ENCODE peak calls at places on chromosomes 3 and 15, in eight cellular contexts. I is breast epithelium, F is suprapubic skin, A is GM12878, V is stomach, C is sigmoid colon, D is transverse colon, G is GM12891. N is an unnamed sample.

GRCh38 chr3:127442551-127442950 is 148.0 kb downstream of the TPRA1 start:
- DNase-seq in I (peak), C (peak), V (peak), A (no peak), G (no peak), F (peak), D (no peak), N (no peak)

GRCh38 chr3:135456182-135456790 is 509.2 kb upstream of the PPP2R3A start:
- DNase-seq in V (no peak), F (no peak), I (no peak), A (no peak), C (no peak), G (no peak), D (no peak), N (no peak)

GRCh38 chr3:170356596-170357175 is 829 bp upstream of the SKIL start:
- DNase-seq in C (peak), I (peak), A (no peak), G (peak), D (peak), V (peak), F (peak), N (peak)

GRCh38 chr3:133592843-133593242 is 19.4 kb downstream of the CDV3 start:
- DNase-seq in A (no peak), C (no peak), D (peak), F (no peak), I (no peak), G (no peak), V (no peak), N (no peak)

GRCh38 chr15:51907136-51907862 is 64.3 kb downstream of the LEO1 start:
- DNase-seq in F (no peak), I (no peak), C (no peak), A (no peak), V (peak), G (no peak), D (peak), N (no peak)

GRCh38 chr15:32802296-32802936 is 84.6 kb downstream of the GREM1 start:
- DNase-seq in A (no peak), F (no peak), G (no peak), C (no peak), I (no peak), D (no peak), V (no peak), N (no peak)

GRCh38 chr3:133899309-133899708 is 3.6 kb upstream of the RAB6B start:
- DNase-seq in G (no peak), V (no peak), C (no peak), A (no peak), F (no peak), D (no peak), I (no peak), N (no peak)

GRCh38 chr3:118578559-118578958 is 456.1 kb downstream of the IGSF11 start:
- DNase-seq in V (no peak), G (no peak), D (no peak), F (no peak), I (no peak), A (no peak), C (no peak), N (no peak)

GRCh38 chr3:15875016-15875689 is 77.4 kb upstream of the ANKRD28 start:
- DNase-seq in A (no peak), G (no peak), V (no peak), F (no peak), C (no peak), I (no peak), D (no peak), N (no peak)

GRCh38 chr15:90362936-90363212 is 10.8 kb downstream of the ZNF774 start:
- DNase-seq in F (no peak), D (no peak), G (no peak), V (no peak), I (no peak), C (peak), A (no peak), N (no peak)

GRCh38 chr15:81235781-81236507 is 39.3 kb downstream of the IL16 start:
- DNase-seq in D (no peak), F (no peak), A (no peak), G (no peak), V (no peak), I (no peak), C (no peak), N (no peak)

GRCh38 chr15:52870015-52870414 is 79.9 kb upstream of the ONECUT1 start:
- DNase-seq in D (no peak), F (no peak), I (no peak), G (no peak), A (no peak), C (no peak), V (no peak), N (no peak)

GRCh38 chr3:186953011-186953487 is 22.7 kb downstream of the ST6GAL1 start:
- DNase-seq in C (no peak), D (no peak), F (no peak), G (no peak), V (no peak), A (no peak), I (no peak), N (no peak)

GRCh38 chr3:124650798-124651197 is 79.5 kb upstream of the UMPS start:
- DNase-seq in A (peak), D (no peak), I (no peak), C (no peak), F (no peak), G (no peak), V (no peak), N (peak)

GRCh38 chr3:124149774-124150173 is 157.8 kb upstream of the ROPN1 start:
- DNase-seq in I (no peak), V (no peak), G (no peak), C (no peak), D (no peak), A (no peak), F (no peak), N (no peak)

GRCh38 chr3:5087209-5087608 is 34.9 kb upstream of the ARL8B start:
- DNase-seq in G (no peak), C (peak), I (no peak), V (no peak), D (no peak), A (no peak), F (peak), N (no peak)

GRCh38 chr15:44536298-44536961 is 517 bp upstream of the EIF3J start:
- DNase-seq in F (peak), D (peak), A (no peak), I (peak), V (peak), C (no peak), G (no peak), N (no peak)

GRCh38 chr15:101131489-101132389 is 120.1 kb downstream of the CHSY1 start:
- DNase-seq in V (no peak), I (no peak), D (no peak), G (no peak), F (no peak), A (no peak), C (no peak), N (no peak)

GRCh38 chr3:123333401-123333800 is 115.5 kb downstream of the ADCY5 start:
- DNase-seq in V (no peak), C (peak), F (no peak), G (no peak), A (no peak), D (no peak), I (no peak), N (no peak)

GRCh38 chr15:91127236-91127914 is 27.3 kb downstream of the SV2B start:
- DNase-seq in D (no peak), G (no peak), C (no peak), I (no peak), V (no peak), A (no peak), F (no peak), N (no peak)

GRCh38 chr3:147365196-147366115 is 40.9 kb downstream of the ZIC4 start:
- DNase-seq in F (no peak), V (no peak), G (no peak), I (no peak), A (no peak), D (no peak), C (no peak), N (no peak)

GRCh38 chr3:184472723-184473419 is 88.7 kb upstream of the EPHB3 start:
- DNase-seq in A (no peak), G (no peak), F (no peak), C (peak), I (no peak), D (peak), V (no peak), N (no peak)

GRCh38 chr15:58933311-58934113 is at the start of gene SLTM:
- DNase-seq in I (peak), C (peak), G (peak), F (peak), D (peak), A (peak), V (peak), N (peak)

GRCh38 chr15:71758716-71759115 is 51.6 kb upstream of the NR2E3 start:
- DNase-seq in C (no peak), F (no peak), V (no peak), D (no peak), A (no peak), I (no peak), G (no peak), N (no peak)

GRCh38 chr3:101675709-101676218 is 1.2 kb downstream of the ZBTB11 start:
- DNase-seq in V (no peak), A (no peak), G (no peak), I (no peak), C (no peak), F (no peak), D (peak), N (no peak)

GRCh38 chr15:77749236-77749997 is 116.7 kb upstream of the LINGO1 start:
- DNase-seq in A (no peak), C (no peak), D (no peak), V (no peak), I (no peak), F (no peak), G (no peak), N (no peak)

GRCh38 chr3:24981924-24982323 is 446.1 kb upstream of the RARB start:
- DNase-seq in F (no peak), C (no peak), A (no peak), I (no peak), G (no peak), D (no peak), V (no peak), N (no peak)

DNA sequence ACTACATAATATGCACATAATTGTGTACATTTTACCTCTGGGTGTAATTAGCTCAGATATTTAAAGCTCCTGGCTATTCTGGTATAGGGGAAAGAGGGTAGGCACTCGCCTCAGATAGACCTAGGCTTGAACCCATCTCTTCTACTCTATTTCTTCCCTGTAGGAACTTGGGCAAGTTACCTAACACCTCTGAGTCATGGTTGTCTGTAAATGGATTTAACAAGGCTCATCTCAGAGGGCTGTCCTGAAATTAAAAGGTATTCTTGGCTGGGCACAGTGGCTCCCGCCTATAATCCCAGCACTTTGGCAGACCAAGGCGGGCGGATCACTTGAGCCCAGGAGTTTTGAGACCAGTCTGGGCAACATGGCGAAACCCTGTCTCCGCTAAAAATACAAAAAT is 30.7 kb downstream of the NANOGP8 start:
- DNase-seq in V (no peak), I (no peak), D (no peak), A (no peak), G (no peak), F (no peak), C (no peak), N (no peak)
- TF ChIP-seq POLR2AphosphoS5 in V (no peak), I (no peak), D (no peak), A (no peak), G (no peak), F (no peak), C (no peak), N (no peak)

DNA sequence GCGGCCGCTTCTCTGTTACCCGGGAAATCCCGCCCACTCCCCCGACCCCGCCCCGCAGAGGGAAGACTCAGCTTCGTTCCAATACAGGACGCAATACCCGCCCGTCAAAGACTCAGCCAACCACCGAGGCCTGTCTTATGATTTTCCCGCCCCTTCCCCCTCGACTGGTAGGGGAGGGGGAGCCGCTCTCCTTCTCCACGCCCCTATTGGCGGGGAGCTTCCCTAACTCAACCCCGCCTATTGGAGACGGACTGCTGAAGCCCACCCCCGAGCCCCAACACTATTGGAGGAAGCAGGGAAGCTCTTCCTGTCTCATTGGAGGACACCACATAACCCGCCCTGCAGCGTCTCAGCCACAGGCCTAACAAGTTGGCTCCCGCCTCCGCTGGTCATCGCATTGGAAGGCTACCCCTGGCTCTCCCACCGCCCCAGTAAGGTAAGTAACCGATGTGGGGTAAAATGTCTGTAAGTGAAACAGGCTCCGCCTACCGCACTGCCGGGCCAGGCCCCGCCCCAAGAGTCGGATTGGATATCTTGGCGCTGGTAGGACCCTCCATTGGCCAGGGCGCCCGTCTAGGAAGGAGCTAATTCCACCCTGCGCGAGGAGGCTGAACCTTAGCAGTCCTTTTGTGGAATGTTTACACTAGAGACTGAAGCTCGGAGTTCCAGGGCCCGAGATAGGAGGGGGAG is at the start of gene SIN3A:
- DNase-seq in F (peak), V (peak), D (peak), G (peak), I (peak), A (peak), C (peak), N (peak)
- TF ChIP-seq POLR2A in F (no peak), V (no peak), D (no peak), G (no peak), I (peak), A (peak), C (no peak), N (peak)

GRCh38 chr3:10251006-10251405 is 2.7 kb downstream of the TATDN2 start:
- DNase-seq in G (no peak), V (no peak), A (no peak), F (no peak), D (no peak), I (no peak), C (no peak), N (no peak)

GRCh38 chr3:10247679-10248183 is 528 bp upstream of the TATDN2 start:
- DNase-seq in A (no peak), G (no peak), D (no peak), V (no peak), C (no peak), I (no peak), F (no peak), N (no peak)

GRCh38 chr3:10248184-10248983 is at the start of gene TATDN2:
- DNase-seq in F (peak), V (peak), C (peak), G (peak), A (peak), I (peak), D (peak), N (peak)

GRCh38 chr3:10249833-10250232 is 1.6 kb downstream of the TATDN2 start:
- DNase-seq in F (no peak), I (no peak), V (no peak), D (no peak), A (no peak), G (no peak), C (no peak), N (no peak)

GRCh38 chr3:10248984-10249748 is 907 bp downstream of the TATDN2 start:
- DNase-seq in V (no peak), G (peak), A (no peak), I (no peak), D (peak), F (no peak), C (peak), N (peak)
- TF ChIP-seq POLR2AphosphoS5 in V (no peak), G (peak), A (peak), I (no peak), D (no peak), F (no peak), C (peak), N (no peak)

GRCh38 chr3:195443391-195443989 is 670 bp upstream of the ACAP2 start:
- DNase-seq in C (no peak), A (no peak), F (no peak), V (no peak), I (no peak), G (no peak), D (no peak), N (no peak)

GRCh38 chr3:195442573-195443390 is at the start of gene ACAP2:
- DNase-seq in I (peak), G (peak), V (peak), F (peak), A (peak), D (peak), C (peak), N (peak)

GRCh38 chr3:195441476-195441970 is 1.3 kb downstream of the ACAP2 start:
- DNase-seq in F (no peak), D (peak), V (no peak), A (no peak), C (no peak), I (no peak), G (no peak), N (no peak)

GRCh38 chr3:195441051-195441450 is 1.8 kb downstream of the ACAP2 start:
- DNase-seq in F (no peak), I (no peak), D (no peak), V (no peak), G (no peak), C (no peak), A (no peak), N (no peak)

DNA sequence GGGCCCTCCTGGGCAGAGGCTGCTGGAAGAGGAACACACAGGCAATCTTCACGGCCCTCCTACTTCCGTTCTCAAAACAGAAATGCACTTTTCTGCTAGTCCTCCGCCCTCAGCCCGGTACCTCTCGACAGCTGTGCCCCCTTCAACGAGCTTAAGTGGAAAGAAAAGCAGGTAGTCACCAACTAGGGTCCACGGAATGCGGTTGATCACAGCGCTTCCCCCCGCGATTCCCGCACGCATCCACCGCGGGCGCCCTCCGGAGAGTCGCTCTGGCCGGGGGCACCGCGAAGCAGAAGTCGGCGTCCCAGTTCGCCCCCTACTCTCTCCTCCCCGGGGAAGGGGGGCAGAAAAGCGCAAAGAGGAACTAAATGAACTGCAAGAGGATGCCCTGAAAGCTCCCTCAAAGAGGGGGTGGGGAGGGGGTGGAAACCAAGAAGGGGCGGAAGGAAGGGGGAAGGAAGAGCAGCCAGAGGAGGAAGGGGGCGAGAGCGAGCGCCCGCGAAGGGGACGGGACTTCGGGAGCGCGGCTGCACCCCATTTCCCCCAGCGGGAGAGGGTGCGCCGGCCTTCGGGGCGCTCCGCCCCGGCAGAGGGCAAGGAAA is 748 bp downstream of the ACAP2 start:
- DNase-seq in G (no peak), F (no peak), D (peak), I (no peak), A (no peak), C (peak), V (peak), N (peak)
- TF ChIP-seq POLR2A in G (no peak), F (no peak), D (no peak), I (no peak), A (no peak), C (no peak), V (no peak), N (no peak)

DNA sequence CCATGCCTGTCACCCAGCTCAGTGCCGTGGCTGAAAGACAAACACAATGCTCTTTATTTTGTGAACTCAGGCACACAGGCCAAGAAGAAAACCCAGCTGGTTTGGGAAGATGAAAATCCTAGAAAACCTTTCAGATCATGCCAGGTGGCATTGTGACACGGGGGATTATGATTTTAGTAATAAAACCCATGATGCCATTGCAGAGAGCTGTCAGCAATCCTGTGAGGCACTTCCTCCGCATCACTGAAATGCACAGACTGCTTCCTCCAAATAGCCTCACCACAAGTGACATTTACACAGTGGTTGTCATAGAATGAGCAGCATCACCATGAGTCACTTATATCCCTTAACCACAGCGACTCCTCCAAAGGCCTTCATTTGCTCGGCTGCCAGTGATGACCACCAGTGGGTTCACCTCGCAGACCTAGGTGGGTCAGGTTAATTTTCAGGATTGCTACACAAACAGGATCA is 22.7 kb downstream of the ABHD6 start:
- DNase-seq in G (no peak), D (no peak), V (no peak), A (no peak), C (no peak), F (no peak), I (no peak), N (no peak)
- TF ChIP-seq POLR2AphosphoS5 in G (no peak), D (no peak), V (no peak), A (no peak), C (no peak), F (no peak), I (no peak), N (no peak)

DNA sequence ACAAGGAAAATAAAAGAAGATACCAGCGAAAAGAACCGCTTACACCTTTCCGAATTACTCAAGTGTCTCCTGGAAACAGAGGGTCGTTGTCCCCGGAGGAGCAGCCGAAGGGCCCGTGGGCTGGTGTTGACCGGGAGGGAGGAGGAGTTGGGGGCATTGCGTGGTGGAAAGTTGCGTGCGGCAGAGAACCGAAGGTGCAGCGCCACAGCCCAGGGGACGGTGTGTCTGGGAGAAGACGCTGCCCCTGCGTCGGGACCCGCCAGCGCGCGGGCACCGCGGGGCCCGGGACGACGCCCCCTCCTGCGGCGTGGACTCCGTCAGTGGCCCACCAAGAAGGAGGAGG is 325 bp downstream of the ALCAM start:
- DNase-seq in D (peak), I (no peak), C (peak), V (peak), F (peak), G (no peak), A (no peak), N (peak)
- TF ChIP-seq POLR2A in D (no peak), I (no peak), C (no peak), V (no peak), F (no peak), G (no peak), A (peak), N (peak)

N was measured in GM12892.